ENCODE peak calls at places on chromosome 22, in seven cellular contexts. Q is EH; P is hypothalamus; E is activated T-cell treated with anti-CD3 and anti-CD28 coated beads, Interleukin-2, amount 50 U/mL, for 24 hours; C is cerebellum; B is stimulated activated CD4-positive, alpha-beta T cell treated with anti-CD3 and anti-CD28 coated beads, Interleukin-4, amount 100 ng/mL, for 4 hours; V is activated CD4-positive, alpha-beta T cell treated with anti-CD3 and anti-CD28 coated beads for 24 hours. U is an unnamed sample.

GRCh38 chr22:50169774-50170341 is 673 bp upstream of the PANX2 start:
- DNase-seq in Q (peak; percentile 43), P (no peak), E (peak; percentile 80), C (peak; percentile 65), B (peak; percentile 69), V (peak; percentile 45), U (no peak)

GRCh38 chr22:29054251-29054767 is 7.3 kb downstream of the C22orf31 start:
- DNase-seq in Q (no peak), P (no peak), E (no peak), C (no peak), B (no peak), V (no peak), U (no peak)

GRCh38 chr22:22380098-22381030 is 128.2 kb downstream of the ZNF280B start:
- DNase-seq in Q (no peak), P (no peak), E (no peak), C (no peak), B (no peak), V (no peak), U (no peak)

GRCh38 chr22:38862375-38863329 is 9.4 kb downstream of the CBX6 start:
- DNase-seq in Q (peak; percentile 20), P (no peak), E (peak; percentile 41), C (no peak), B (no peak), V (no peak), U (no peak)

GRCh38 chr22:49004484-49005399 is 822.9 kb downstream of the BRD1 start:
- DNase-seq in Q (no peak), P (no peak), E (no peak), C (no peak), B (no peak), V (no peak), U (no peak)

GRCh38 chr22:23415490-23415851 is 164.6 kb downstream of the IGLL1 start:
- DNase-seq in Q (no peak), P (no peak), E (no peak), C (no peak), B (no peak), V (no peak), U (no peak)

GRCh38 chr22:49583341-49583740 is 244.3 kb downstream of the BRD1 start:
- DNase-seq in Q (no peak), P (no peak), E (peak; percentile 13), C (no peak), B (no peak), V (no peak), U (no peak)

GRCh38 chr22:42321908-42322561 is 51.6 kb upstream of the TCF20 start:
- DNase-seq in Q (no peak), P (no peak), E (no peak), C (no peak), B (no peak), V (no peak), U (no peak)

GRCh38 chr22:49588739-49589138 is 238.9 kb downstream of the BRD1 start:
- DNase-seq in Q (no peak), P (no peak), E (no peak), C (no peak), B (no peak), V (no peak), U (no peak)

GRCh38 chr22:35519306-35520000 is 21.2 kb upstream of the RASD2 start:
- DNase-seq in Q (no peak), P (no peak), E (no peak), C (no peak), B (no peak), V (no peak), U (no peak)

GRCh38 chr22:21937821-21938070 is 14.9 kb downstream of the PPM1F start:
- DNase-seq in Q (peak; percentile 96), P (no peak), E (no peak), C (no peak), B (no peak), V (no peak), U (no peak)

GRCh38 chr22:36160499-36160942 is at the start of gene APOL3:
- DNase-seq in Q (peak; percentile 66), P (no peak), E (peak; percentile 63), C (no peak), B (no peak), V (peak; percentile 26), U (peak; percentile 32)

GRCh38 chr22:17797721-17798559 is 23.7 kb upstream of the BID start:
- DNase-seq in Q (no peak), P (no peak), E (no peak), C (no peak), B (no peak), V (no peak), U (peak; percentile 69)

GRCh38 chr22:28977481-28977971 is 84.1 kb downstream of the C22orf31 start:
- DNase-seq in Q (peak; percentile 27), P (no peak), E (no peak), C (no peak), B (no peak), V (no peak), U (no peak)

GRCh38 chr22:30309981-30310672 is 16.6 kb downstream of the TBC1D10A start:
- DNase-seq in Q (peak; percentile 70), P (no peak), E (no peak), C (no peak), B (no peak), V (no peak), U (peak; percentile 22)

U was measured in GDM1.